ENCODE peak calls at places on chromosomes 4 and X, in five cellular contexts. T is small intestine; S is NCI-H1092 treated with DMSO at 0.1 percent for 48 hours; K is CD8-positive, alpha-beta memory T cell; I is nephron progenitor cell. Z is an unnamed sample.

GRCh38 chr4:152935661-152936445 is at the start of gene FHDC1:
- DNase-seq in T (peak; percentile 87), S (peak; percentile 63), K (no peak), I (peak; percentile 79), Z (no peak)

GRCh38 chr4:105637409-105638258 is 70.9 kb downstream of the INTS12 start:
- DNase-seq in T (peak; percentile 70), S (peak; percentile 48), K (no peak), I (no peak), Z (peak; percentile 74)

GRCh38 chr4:174672276-174672675 is 150.0 kb upstream of the HPGD start:
- DNase-seq in T (no peak), S (no peak), K (no peak), I (no peak), Z (no peak)

GRCh38 chr4:177879851-177880250 is 437.6 kb upstream of the AGA start:
- DNase-seq in T (no peak), S (no peak), K (no peak), I (no peak), Z (no peak)

GRCh38 chr4:60822986-60823385 is 377.1 kb upstream of the ADGRL3 start:
- DNase-seq in T (no peak), S (peak; percentile 52), K (no peak), I (no peak), Z (no peak)

GRCh38 chr4:38489924-38490639 is 173.9 kb upstream of the KLF3 start:
- DNase-seq in T (peak; percentile 64), S (no peak), K (no peak), I (peak; percentile 12), Z (no peak)

GRCh38 chr4:6263541-6264540 is 5.8 kb upstream of the WFS1 start:
- DNase-seq in T (peak; percentile 64), S (peak; percentile 46), K (peak; percentile 53), I (peak; percentile 43), Z (no peak)

GRCh38 chrX:15761564-15762191 is 23.6 kb downstream of the CA5B start:
- DNase-seq in T (peak; percentile 25), S (peak; percentile 3), K (no peak), I (peak; percentile 40), Z (no peak)

GRCh38 chrX:124518888-124519287 is 172.5 kb downstream of the SH2D1A start:
- DNase-seq in T (no peak), S (no peak), K (no peak), I (no peak), Z (no peak)

GRCh38 chr4:98572697-98573096 is 85.7 kb downstream of the TSPAN5 start:
- DNase-seq in T (peak; percentile 5), S (no peak), K (no peak), I (no peak), Z (no peak)

GRCh38 chrX:150533863-150534262 is 34.6 kb upstream of the MTM1 start:
- DNase-seq in T (no peak), S (no peak), K (no peak), I (no peak), Z (no peak)

GRCh38 chrX:86171366-86171765 is 23.1 kb downstream of the DACH2 start:
- DNase-seq in T (peak; percentile 3), S (no peak), K (no peak), I (peak; percentile 35), Z (no peak)

GRCh38 chrX:49172280-49172780 is 632 bp downstream of the PLP2 start:
- DNase-seq in T (peak; percentile 81), S (peak; percentile 74), K (peak; percentile 73), I (no peak), Z (peak; percentile 86)

GRCh38 chr4:42761804-42762203 is 104.9 kb upstream of the ATP8A1 start:
- DNase-seq in T (no peak), S (no peak), K (no peak), I (no peak), Z (no peak)

GRCh38 chrX:108285361-108285760 is 152.9 kb downstream of the COL4A6 start:
- DNase-seq in T (no peak), S (no peak), K (no peak), I (no peak), Z (no peak)

GRCh38 chr4:8019396-8020365 is 80.0 kb upstream of the AFAP1 start:
- DNase-seq in T (peak; percentile 68), S (no peak), K (no peak), I (no peak), Z (peak; percentile 20)

GRCh38 chrX:96566856-96567255 is 117.8 kb upstream of the DIAPH2 start:
- DNase-seq in T (no peak), S (no peak), K (no peak), I (no peak), Z (no peak)

GRCh38 chrX:154596290-154596929 is 11.5 kb downstream of the CTAG1A start:
- DNase-seq in T (no peak), S (no peak), K (no peak), I (peak; percentile 10), Z (no peak)

GRCh38 chrX:136711147-136711546 is 63.2 kb downstream of the CD40LG start:
- DNase-seq in T (peak; percentile 32), S (peak; percentile 17), K (no peak), I (peak; percentile 15), Z (no peak)

GRCh38 chr4:114217150-114217817 is 237.8 kb upstream of the ARSJ start:
- DNase-seq in T (no peak), S (peak; percentile 24), K (no peak), I (no peak), Z (no peak)

GRCh38 chr4:98046665-98047064 is 96.6 kb downstream of the STPG2 start:
- DNase-seq in T (no peak), S (no peak), K (no peak), I (no peak), Z (no peak)

GRCh38 chr4:113524096-113524495 is 237.4 kb downstream of the CAMK2D start:
- DNase-seq in T (no peak), S (no peak), K (no peak), I (no peak), Z (no peak)

GRCh38 chr4:140046573-140046972 is 107.4 kb downstream of the MAML3 start:
- DNase-seq in T (no peak), S (no peak), K (no peak), I (peak; percentile 37), Z (no peak)

GRCh38 chrX:68018248-68019203 is 414.8 kb downstream of the OPHN1 start:
- DNase-seq in T (no peak), S (peak; percentile 28), K (no peak), I (peak; percentile 25), Z (no peak)

GRCh38 chr4:10008208-10009005 is 12.9 kb downstream of the SLC2A9 start:
- DNase-seq in T (no peak), S (peak; percentile 33), K (no peak), I (no peak), Z (no peak)

GRCh38 chr4:2047031-2047660 is 12.0 kb upstream of the NAT8L start:
- DNase-seq in T (no peak), S (no peak), K (peak; percentile 25), I (no peak), Z (peak; percentile 42)

GRCh38 chr4:13537832-13538177 is 6.5 kb downstream of the NKX3-2 start:
- DNase-seq in T (no peak), S (no peak), K (no peak), I (no peak), Z (no peak)

Z was measured in Right ventricle myocardium inferior.